ENCODE peak calls at places on chromosomes 4 and X, in four cellular contexts. E, L, H and P are unnamed samples.

GRCh38 chrX:153981771-153982533 is 9.4 kb downstream of the TMEM187 start:
- DNase-seq in H (no peak), E (no peak), L (no peak), P (no peak)

GRCh38 chr4:125681240-125681639 is 366.5 kb downstream of the FAT4 start:
- DNase-seq in L (no peak), H (no peak), E (no peak), P (no peak)

GRCh38 chrX:6468716-6469115 is 66.2 kb downstream of the VCX3A start:
- DNase-seq in H (no peak), L (no peak), E (no peak), P (no peak)

GRCh38 chrX:13147147-13147546 is 102.7 kb upstream of the FAM9C start:
- DNase-seq in E (no peak), H (no peak), L (no peak), P (no peak)

GRCh38 chr4:40199999-40200880 is 3.4 kb downstream of the RHOH start:
- DNase-seq in H (no peak), E (peak; percentile 93), L (no peak), P (no peak)

GRCh38 chrX:122625821-122626220 is 558.3 kb upstream of the GRIA3 start:
- DNase-seq in E (no peak), L (no peak), H (no peak), P (no peak)

GRCh38 chr4:48375651-48376291 is 34.4 kb downstream of the SLAIN2 start:
- DNase-seq in H (peak; percentile 58), E (no peak), L (no peak), P (no peak)

GRCh38 chrX:119676949-119677653 is 15.9 kb downstream of the SEPTIN6 start:
- DNase-seq in E (no peak), H (no peak), L (no peak), P (no peak)

GRCh38 chr4:141215030-141215429 is 5.7 kb upstream of the ZNF330 start:
- DNase-seq in L (peak; percentile 19), H (no peak), E (no peak), P (no peak)

DNA sequence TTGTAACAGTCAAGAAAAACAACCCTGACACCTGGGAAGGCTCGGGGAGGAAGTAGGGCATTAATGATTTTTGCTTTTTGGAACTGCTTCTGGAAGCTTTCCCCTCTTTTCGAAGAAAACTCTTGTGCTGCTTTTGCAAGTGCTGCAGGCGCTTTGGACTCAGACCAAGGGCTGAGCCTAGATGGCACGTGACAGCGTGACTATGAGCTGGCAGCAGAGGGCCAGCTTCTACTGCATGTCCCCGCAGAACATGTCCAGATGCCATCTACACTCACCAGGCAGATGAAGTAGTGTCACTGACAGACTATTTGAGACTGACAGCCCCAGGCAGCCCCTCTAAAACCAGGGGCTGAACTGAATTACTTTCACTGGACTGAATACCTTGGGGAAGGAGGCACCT is 6.2 kb downstream of the NR0B1 start:
- DNase-seq in H (no peak), L (no peak), E (no peak), P (no peak)
- TF ChIP-seq TCF12 in H (no peak), L (no peak), E (no peak), P (no peak)

GRCh38 chr4:5783486-5783885 is 72.5 kb downstream of the EVC start:
- DNase-seq in L (no peak), H (no peak), E (no peak), P (no peak)

GRCh38 chr4:5782829-5783476 is 72.0 kb downstream of the EVC start:
- DNase-seq in H (no peak), L (no peak), E (no peak), P (peak; percentile 37)

GRCh38 chr4:5785806-5786680 is 75.0 kb downstream of the EVC start:
- DNase-seq in E (no peak), H (no peak), L (no peak), P (no peak)

GRCh38 chr4:5784960-5785611 is 74.1 kb downstream of the EVC start:
- DNase-seq in E (no peak), H (no peak), L (no peak), P (no peak)

DNA sequence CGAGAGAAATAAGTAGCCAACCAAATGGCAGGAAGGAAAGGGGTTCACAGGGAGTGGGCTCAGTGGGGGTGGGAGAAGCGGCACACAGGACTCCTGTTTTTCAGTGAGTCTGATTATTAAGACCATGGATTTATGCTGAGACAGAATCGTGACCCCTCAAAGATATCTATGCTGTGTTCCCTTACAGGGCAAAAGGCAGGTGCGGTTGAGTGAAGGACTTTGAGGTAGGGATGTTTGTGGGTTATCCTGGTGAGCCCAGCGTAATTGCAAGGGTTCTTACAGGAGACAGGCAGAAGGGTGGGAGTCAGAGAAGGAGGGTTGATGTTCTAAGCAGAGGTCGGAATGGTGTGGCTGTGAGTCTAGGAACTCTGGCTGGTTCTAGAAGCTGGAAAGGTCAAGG is 73.0 kb downstream of the EVC start:
- DNase-seq in E (no peak), L (no peak), H (no peak), P (peak; percentile 33)
- TF ChIP-seq CHD2 in E (no peak), L (no peak), H (no peak), P (no peak)

DNA sequence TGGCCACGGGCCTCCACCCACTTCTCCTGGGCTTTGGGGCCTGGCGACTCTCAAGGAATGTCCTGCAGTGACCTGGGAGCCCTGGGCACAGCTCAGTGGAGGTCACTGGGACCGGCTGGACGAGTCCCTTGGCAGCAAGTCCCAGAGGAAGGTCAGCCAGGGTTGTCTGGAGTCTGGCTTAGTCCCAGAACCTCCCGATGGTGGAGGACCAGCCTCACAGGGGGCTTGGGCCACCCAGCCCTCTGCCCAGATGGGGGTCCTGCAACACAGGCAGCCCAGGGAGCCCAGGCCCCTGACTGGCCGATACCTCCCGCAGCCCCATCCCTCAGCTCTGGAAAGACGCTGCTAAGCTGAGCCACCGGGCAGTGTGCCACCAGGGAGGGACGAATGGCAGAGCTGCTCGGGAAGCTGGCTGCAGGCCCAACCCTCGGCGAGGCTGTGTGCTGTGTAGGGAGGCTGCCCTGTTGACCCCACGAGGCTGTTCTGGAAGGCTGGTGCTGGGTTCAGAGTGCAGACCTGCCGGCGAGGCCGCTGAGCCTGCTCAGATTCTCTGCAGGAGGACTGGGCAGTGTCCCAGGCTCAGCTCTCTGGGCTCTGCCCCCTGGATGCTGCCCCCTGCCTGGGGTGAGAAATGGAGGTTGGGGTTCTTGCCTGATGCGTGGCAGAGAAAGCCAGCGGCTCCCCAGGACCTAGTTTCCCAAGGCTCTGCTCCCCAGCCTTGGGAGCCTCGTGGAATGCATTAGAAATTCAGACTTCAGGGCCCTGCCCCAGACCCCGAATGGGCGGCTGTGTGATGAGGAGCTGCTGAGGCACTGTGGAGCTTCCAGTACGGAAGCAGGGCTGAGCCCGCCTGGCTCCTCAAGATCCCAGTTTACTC is 61.7 kb downstream of the ADRA2C start:
- DNase-seq in L (peak; percentile 93), H (peak; percentile 85), E (no peak), P (no peak)
- TF ChIP-seq TCF12 in L (no peak), H (no peak), E (no peak), P (no peak)

DNA sequence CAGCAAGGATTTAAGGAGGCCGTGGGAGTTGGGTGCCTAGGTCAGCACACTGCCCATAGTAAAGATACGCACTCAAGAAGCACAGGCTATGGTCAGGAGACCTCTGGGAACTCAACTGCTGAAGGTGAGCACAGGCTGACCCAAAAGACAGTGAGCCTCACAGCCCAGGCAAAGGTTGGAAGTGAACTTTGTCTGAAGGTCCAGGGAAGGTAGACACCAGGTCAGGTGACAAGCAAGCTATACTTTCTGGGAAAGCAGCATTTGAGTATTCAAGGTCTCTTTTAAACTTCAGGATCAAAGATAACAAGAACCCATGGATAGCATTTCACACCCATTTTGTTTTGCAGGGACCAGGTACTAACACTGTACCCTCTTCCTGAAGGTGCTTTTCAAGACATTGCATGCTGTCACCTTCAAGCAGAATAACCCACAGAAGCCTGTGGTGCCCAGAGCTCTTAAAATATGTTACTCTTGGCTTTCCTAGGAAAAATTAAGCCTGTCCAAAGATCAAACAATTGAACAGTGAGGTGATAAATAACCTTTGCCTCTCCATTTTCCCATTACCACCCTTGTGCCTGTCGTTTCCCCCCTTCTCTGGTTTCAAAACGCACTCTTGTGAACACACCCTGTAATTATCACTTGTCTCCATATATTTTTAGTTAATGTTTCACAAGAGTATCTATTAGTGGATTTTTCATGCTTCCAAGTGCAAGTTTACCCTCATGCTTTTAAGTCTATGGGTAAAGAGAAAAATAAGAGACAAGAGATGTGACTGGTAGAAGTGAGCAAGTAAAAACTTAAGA is 3.4 kb upstream of the S100G start:
- DNase-seq in H (peak; percentile 11), L (no peak), E (no peak), P (no peak)
- TF ChIP-seq CHD2 in H (no peak), L (no peak), E (no peak), P (no peak)

GRCh38 chrX:35847736-35848135 is 49.6 kb downstream of the MAGEB16 start:
- DNase-seq in H (no peak), E (no peak), L (no peak), P (no peak)

GRCh38 chrX:35842657-35843056 is 44.5 kb downstream of the MAGEB16 start:
- DNase-seq in L (no peak), H (no peak), E (no peak), P (no peak)

GRCh38 chrX:35841872-35842271 is 43.7 kb downstream of the MAGEB16 start:
- DNase-seq in L (no peak), H (no peak), E (no peak), P (no peak)
- TF ChIP-seq TCF12 in L (no peak), H (no peak), E (no peak), P (no peak)

GRCh38 chr4:172726001-172726423 is 442.6 kb upstream of the GALNT7 start:
- DNase-seq in H (peak; percentile 72), E (no peak), L (no peak), P (no peak)
- TF ChIP-seq CHD2 in H (no peak), E (no peak), L (no peak), P (no peak)

GRCh38 chr4:188246488-188246887 is 107.2 kb downstream of the TRIML1 start:
- DNase-seq in E (no peak), H (no peak), L (no peak), P (peak; percentile 51)

GRCh38 chr4:188245651-188246050 is 106.4 kb downstream of the TRIML1 start:
- DNase-seq in E (no peak), L (no peak), H (no peak), P (no peak)

GRCh38 chr4:188242041-188242440 is 102.8 kb downstream of the TRIML1 start:
- DNase-seq in L (no peak), H (no peak), E (no peak), P (no peak)
- TF ChIP-seq TCF12 in L (no peak), H (no peak), E (no peak), P (no peak)